ENCODE peak calls at places on chromosome 9, in five cellular contexts. U is T-helper 9 cell; E is activated CD4-positive, alpha-beta T cell treated with anti-CD3 and anti-CD28 coated beads, Interleukin-2, amount 50 U/mL, for 24 hours; Z is EH; W is HL-60. M is an unnamed sample.

GRCh38 chr9:37929441-37929895 is 25.5 kb upstream of the SLC25A51 start:
- DNase-seq in U (no peak), E (no peak), Z (peak), W (no peak), M (no peak)

GRCh38 chr9:109258619-109259321 is 62.1 kb downstream of the EPB41L4B start:
- DNase-seq in U (no peak), E (no peak), Z (no peak), W (no peak), M (no peak)

GRCh38 chr9:86977205-86977835 is 30.0 kb upstream of the GAS1 start:
- DNase-seq in U (no peak), E (no peak), Z (peak), W (no peak), M (no peak)

GRCh38 chr9:91001146-91001611 is 199.6 kb downstream of the SYK start:
- DNase-seq in U (no peak), E (no peak), Z (peak), W (no peak), M (no peak)

GRCh38 chr9:995776-996175 is 19.3 kb downstream of the DMRT3 start:
- DNase-seq in U (no peak), E (no peak), Z (peak), W (no peak), M (no peak)

GRCh38 chr9:115978739-115979138 is 174.9 kb upstream of the PAPPA start:
- DNase-seq in U (no peak), E (no peak), Z (peak), W (no peak), M (no peak)

GRCh38 chr9:111743275-111743674 is 51.5 kb downstream of the SHOC1 start:
- DNase-seq in U (no peak), E (peak), Z (peak), W (no peak), M (no peak)

GRCh38 chr9:107188376-107188775 is 94.7 kb upstream of the RAD23B start:
- DNase-seq in U (no peak), E (no peak), Z (no peak), W (no peak), M (no peak)

GRCh38 chr9:131046581-131047202 is 37.7 kb downstream of the LAMC3 start:
- DNase-seq in U (peak), E (peak), Z (peak), W (peak), M (peak)

GRCh38 chr9:136859821-136860269 is 6.3 kb downstream of the EDF1 start:
- DNase-seq in U (no peak), E (no peak), Z (no peak), W (no peak), M (no peak)

GRCh38 chr9:127187231-127187956 is 65.0 kb upstream of the ANGPTL2 start:
- DNase-seq in U (no peak), E (no peak), Z (peak), W (no peak), M (no peak)

M was measured in effector memory CD4-positive, alpha-beta T cell.